ENCODE peak calls at places on chromosomes 2 and 18, in nine cellular contexts. H, B, D, U, T, Q, P, K and Y are unnamed samples.

GRCh38 chr18:43034683-43035500 is 80.6 kb downstream of the RIT2 start:
- DNase-seq in H (no peak), K (no peak), P (no peak), T (no peak), Q (no peak), U (peak), D (no peak), B (no peak), Y (no peak)

GRCh38 chr2:112541315-112542122 is 746 bp upstream of the POLR1B start:
- DNase-seq in H (peak), Q (peak), P (peak), T (no peak), B (no peak), D (peak), K (peak), U (peak), Y (no peak)

GRCh38 chr2:170156592-170156991 is 21.4 kb upstream of the MYO3B start:
- DNase-seq in U (no peak), D (no peak), H (no peak), P (no peak), T (no peak), Q (no peak), K (no peak), B (no peak), Y (no peak)

GRCh38 chr2:225512873-225513580 is 113.5 kb downstream of the NYAP2 start:
- DNase-seq in B (no peak), U (no peak), T (no peak), D (no peak), H (no peak), P (no peak), Q (no peak), K (no peak), Y (no peak)

GRCh38 chr2:64015386-64015785 is 3.8 kb downstream of the VPS54 start:
- DNase-seq in U (no peak), T (no peak), K (no peak), D (no peak), H (no peak), Q (no peak), P (no peak), B (no peak), Y (no peak)

GRCh38 chr2:25817630-25818029 is 60.7 kb downstream of the ASXL2 start:
- DNase-seq in D (peak), K (no peak), U (no peak), B (no peak), T (no peak), P (no peak), Q (no peak), H (no peak), Y (no peak)

GRCh38 chr2:2046497-2046896 is 284.6 kb downstream of the MYT1L start:
- DNase-seq in H (no peak), U (no peak), B (no peak), Q (no peak), K (no peak), T (no peak), P (no peak), D (no peak), Y (no peak)

GRCh38 chr2:160581035-160581434 is 87.4 kb upstream of the RBMS1 start:
- DNase-seq in Q (no peak), U (no peak), H (no peak), T (no peak), B (no peak), P (no peak), K (no peak), D (no peak), Y (no peak)

GRCh38 chr2:190530211-190530639 is 4.3 kb downstream of the NEMP2 start:
- DNase-seq in H (peak), U (no peak), P (no peak), B (no peak), K (no peak), D (no peak), Q (no peak), T (no peak), Y (no peak)

GRCh38 chr2:152508446-152508845 is 173.5 kb downstream of the FMNL2 start:
- DNase-seq in H (no peak), D (no peak), P (no peak), K (no peak), T (no peak), Q (no peak), B (no peak), U (no peak), Y (peak)

GRCh38 chr2:141554810-141555209 is 576.0 kb downstream of the LRP1B start:
- DNase-seq in Q (no peak), T (peak), D (no peak), K (peak), P (no peak), H (peak), U (peak), B (no peak), Y (peak)

GRCh38 chr2:174035981-174036742 is 71.0 kb upstream of the SP3 start:
- DNase-seq in B (no peak), T (no peak), K (no peak), P (no peak), U (peak), D (no peak), H (peak), Q (no peak), Y (peak)

GRCh38 chr2:15704086-15704787 is 112.6 kb downstream of the DDX1 start:
- DNase-seq in B (no peak), T (no peak), P (no peak), U (no peak), D (no peak), H (no peak), K (no peak), Q (no peak), Y (peak)
- TF ChIP-seq POLR2AphosphoS5 in B (no peak), T (no peak), P (no peak), U (no peak), D (no peak), H (no peak), K (no peak), Q (no peak), Y (no peak)

DNA sequence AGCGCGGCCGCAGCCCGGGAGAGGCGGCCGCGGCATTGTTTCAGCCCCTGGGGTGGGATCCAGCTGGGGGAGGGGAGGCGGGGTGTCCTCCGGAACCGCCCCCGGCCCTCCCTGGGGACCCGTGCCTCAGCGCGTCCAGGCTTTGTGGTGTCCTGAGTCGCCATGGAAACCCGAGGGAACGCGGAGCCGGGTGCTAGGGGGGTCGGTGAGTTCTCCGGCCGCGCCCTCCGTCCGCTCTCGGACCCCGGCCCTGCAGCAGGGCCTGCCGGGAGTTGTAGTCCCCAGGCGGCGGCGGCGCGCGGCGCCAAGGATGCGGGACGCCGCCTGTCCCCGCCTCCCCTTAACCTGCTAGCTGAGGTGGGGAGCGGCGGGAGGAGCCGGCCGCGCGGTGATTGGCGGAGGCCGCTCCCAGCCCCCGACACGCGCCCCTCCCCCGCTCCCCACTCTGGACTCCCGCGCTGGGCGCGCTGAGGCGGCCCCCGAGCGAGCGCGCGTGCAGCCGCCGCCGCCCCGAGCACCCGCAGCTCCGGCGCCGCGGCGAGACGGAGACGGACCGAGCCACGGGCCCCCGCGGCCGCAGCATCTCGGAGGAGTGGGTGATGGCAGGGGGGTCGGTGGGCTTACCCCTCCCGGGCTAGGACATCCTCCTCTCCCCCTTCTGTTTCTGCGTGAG is at the start of gene DPYSL5:
- DNase-seq in H (peak), Q (no peak), D (no peak), P (peak), B (no peak), K (peak), U (peak), T (peak), Y (no peak)
- TF ChIP-seq POLR2AphosphoS5 in H (no peak), Q (no peak), D (no peak), P (no peak), B (no peak), K (no peak), U (no peak), T (no peak), Y (no peak)

GRCh38 chr2:23465982-23466381 is 81.0 kb downstream of the KLHL29 start:
- DNase-seq in T (no peak), U (no peak), H (no peak), D (no peak), Q (no peak), K (no peak), P (no peak), B (no peak), Y (no peak)
- TF ChIP-seq POLR2AphosphoS5 in T (no peak), U (no peak), H (no peak), D (no peak), Q (no peak), K (no peak), P (no peak), B (no peak), Y (no peak)

DNA sequence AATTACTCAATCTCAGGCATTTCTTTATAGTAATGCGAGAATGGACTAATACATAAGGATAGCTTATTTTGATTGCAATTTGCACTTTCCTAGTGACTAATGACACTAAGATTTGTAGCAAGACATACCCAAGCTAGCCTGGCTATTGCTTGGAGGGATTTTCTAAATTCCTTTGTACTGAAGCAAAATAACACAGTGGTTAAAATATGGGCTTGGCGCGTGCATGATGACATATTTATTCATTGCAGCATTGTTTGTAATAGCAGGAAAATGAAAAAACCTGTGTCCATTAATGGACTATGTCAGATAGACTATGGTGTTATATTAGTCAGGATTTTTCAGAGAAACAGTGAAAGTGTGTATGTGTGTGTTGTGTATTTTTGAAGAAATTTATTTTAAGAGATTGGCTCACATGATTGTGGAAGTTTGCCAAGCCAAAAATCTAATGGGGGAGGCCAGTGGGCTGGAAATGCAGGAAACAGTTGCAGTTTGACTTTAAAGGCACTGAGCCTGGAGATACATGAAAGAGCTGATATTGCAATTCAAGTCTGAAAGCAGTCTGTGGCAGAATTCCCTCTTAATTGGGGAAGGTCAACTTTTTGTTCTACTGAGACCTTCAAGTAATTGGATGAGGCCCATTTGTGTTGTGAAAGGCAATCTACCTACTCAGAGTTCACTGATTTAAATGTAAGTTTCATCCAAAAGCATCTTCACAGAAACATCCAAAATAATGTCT is 16.7 kb upstream of the LAPTM4A start:
- DNase-seq in B (no peak), T (no peak), H (no peak), D (no peak), P (no peak), K (no peak), U (no peak), Q (no peak), Y (peak)
- TF ChIP-seq POLR2AphosphoS5 in B (no peak), T (no peak), H (no peak), D (no peak), P (no peak), K (peak), U (no peak), Q (no peak), Y (no peak)